ENCODE peak calls at places on chromosome 6, in five cellular contexts. L is stimulated activated CD4-positive, alpha-beta T cell treated with anti-CD3 and anti-CD28 coated beads, Interleukin-2, amount 100 ng/mL, for 4 hours; O is retinal pigment epithelial cell; Q is heart right ventricle; T is M059J. P is an unnamed sample.

GRCh38 chr6:12545141-12545540 is 171.4 kb upstream of the PHACTR1 start:
- DNase-seq in L (no peak), O (no peak), Q (no peak), T (no peak), P (no peak)

GRCh38 chr6:170174124-170174770 is 116.6 kb downstream of the DLL1 start:
- DNase-seq in L (no peak), O (no peak), Q (no peak), T (no peak), P (no peak)

GRCh38 chr6:118400582-118400981 is 147.5 kb upstream of the PLN start:
- DNase-seq in L (no peak), O (no peak), Q (no peak), T (no peak), P (no peak)

GRCh38 chr6:19812512-19813119 is 24.6 kb upstream of the ID4 start:
- DNase-seq in L (no peak), O (no peak), Q (no peak), T (peak), P (peak)

GRCh38 chr6:163457637-163458561 is 43.4 kb downstream of the QKI start:
- DNase-seq in L (no peak), O (peak), Q (no peak), T (peak), P (peak)

GRCh38 chr6:166514196-166514595 is 72.3 kb downstream of the RAMACL start:
- DNase-seq in L (no peak), O (no peak), Q (no peak), T (no peak), P (peak)

GRCh38 chr6:19833947-19834346 is 3.2 kb upstream of the ID4 start:
- DNase-seq in L (no peak), O (no peak), Q (no peak), T (peak), P (no peak)

GRCh38 chr6:156557269-156557885 is 219.8 kb upstream of the ARID1B start:
- DNase-seq in L (no peak), O (no peak), Q (no peak), T (peak), P (peak)

GRCh38 chr6:22025468-22026159 is 271.2 kb downstream of the PRL start:
- DNase-seq in L (no peak), O (no peak), Q (no peak), T (peak), P (peak)

GRCh38 chr6:33683051-33683571 is 28.4 kb downstream of the UQCC2 start:
- DNase-seq in L (peak), O (no peak), Q (no peak), T (no peak), P (no peak)

GRCh38 chr6:26428206-26428605 is 12.1 kb upstream of the BTN3A3 start:
- DNase-seq in L (no peak), O (no peak), Q (no peak), T (no peak), P (no peak)

GRCh38 chr6:87628424-87628823 is 38.5 kb downstream of the ORC3 start:
- DNase-seq in L (no peak), O (no peak), Q (no peak), T (no peak), P (no peak)

GRCh38 chr6:54614499-54615195 is 231.9 kb upstream of the FAM83B start:
- DNase-seq in L (no peak), O (peak), Q (no peak), T (no peak), P (no peak)

GRCh38 chr6:40930555-40930954 is 108.5 kb downstream of the UNC5CL start:
- DNase-seq in L (no peak), O (no peak), Q (peak), T (peak), P (no peak)

GRCh38 chr6:142152731-142153130 is 5.7 kb downstream of the VTA1 start:
- DNase-seq in L (no peak), O (peak), Q (no peak), T (peak), P (peak)

GRCh38 chr6:3026811-3027626 is 27.3 kb downstream of the NQO2 start:
- DNase-seq in L (no peak), O (no peak), Q (no peak), T (no peak), P (no peak)

GRCh38 chr6:154569136-154569862 is 58.8 kb upstream of the CNKSR3 start:
- DNase-seq in L (no peak), O (no peak), Q (no peak), T (no peak), P (no peak)

GRCh38 chr6:52584203-52584602 is 7.3 kb upstream of the TRAM2 start:
- DNase-seq in L (no peak), O (no peak), Q (no peak), T (no peak), P (no peak)

P was measured in astrocyte of the hippocampus.